ENCODE peak calls at places on chromosomes 13 and 19, in four cellular contexts. One of them, this sample, is unnamed.

GRCh38 chr19:7442423-7442822 is 46.4 kb downstream of the PEX11G start:
- DNase-seq in activated naive CD8-positive, alpha-beta T cell treated with anti-CD3 and anti-CD28 coated beads for 36 hours: no peak
- DNase-seq in HCEC 1CT: no peak
- DNase-seq in PC-3: no peak
- DNase-seq in this sample: no peak

GRCh38 chr13:37929308-37929707 is 59.7 kb upstream of the TRPC4 start:
- DNase-seq in activated naive CD8-positive, alpha-beta T cell treated with anti-CD3 and anti-CD28 coated beads for 36 hours: no peak
- DNase-seq in HCEC 1CT: no peak
- DNase-seq in PC-3: no peak
- DNase-seq in this sample: no peak

GRCh38 chr19:38718747-38719543 is 25.3 kb downstream of the CAPN12 start:
- DNase-seq in activated naive CD8-positive, alpha-beta T cell treated with anti-CD3 and anti-CD28 coated beads for 36 hours: no peak
- DNase-seq in HCEC 1CT: no peak
- DNase-seq in PC-3: no peak
- DNase-seq in this sample: no peak

GRCh38 chr13:106479849-106480400 is 55.5 kb downstream of the EFNB2 start:
- DNase-seq in activated naive CD8-positive, alpha-beta T cell treated with anti-CD3 and anti-CD28 coated beads for 36 hours: no peak
- DNase-seq in HCEC 1CT: no peak
- DNase-seq in PC-3: no peak
- DNase-seq in this sample: no peak

GRCh38 chr13:48712141-48712540 is 58.4 kb downstream of the CYSLTR2 start:
- DNase-seq in activated naive CD8-positive, alpha-beta T cell treated with anti-CD3 and anti-CD28 coated beads for 36 hours: no peak
- DNase-seq in HCEC 1CT: no peak
- DNase-seq in PC-3: no peak
- DNase-seq in this sample: no peak

GRCh38 chr13:113527272-113527958 is 36.9 kb upstream of the DCUN1D2 start:
- DNase-seq in activated naive CD8-positive, alpha-beta T cell treated with anti-CD3 and anti-CD28 coated beads for 36 hours: no peak
- DNase-seq in HCEC 1CT: no peak
- DNase-seq in PC-3: no peak
- DNase-seq in this sample: no peak

GRCh38 chr13:75650991-75651390 is 14.9 kb downstream of the LMO7 start:
- DNase-seq in activated naive CD8-positive, alpha-beta T cell treated with anti-CD3 and anti-CD28 coated beads for 36 hours: no peak
- DNase-seq in HCEC 1CT: no peak
- DNase-seq in PC-3: no peak
- DNase-seq in this sample: no peak

GRCh38 chr13:26965976-26966375 is 205.4 kb upstream of the GPR12 start:
- DNase-seq in activated naive CD8-positive, alpha-beta T cell treated with anti-CD3 and anti-CD28 coated beads for 36 hours: no peak
- DNase-seq in HCEC 1CT: no peak
- DNase-seq in PC-3: no peak
- DNase-seq in this sample: no peak

GRCh38 chr19:15934332-15935078 is at the start of gene CYP4F11:
- DNase-seq in activated naive CD8-positive, alpha-beta T cell treated with anti-CD3 and anti-CD28 coated beads for 36 hours: no peak
- DNase-seq in HCEC 1CT: no peak
- DNase-seq in PC-3: peak
- DNase-seq in this sample: peak

GRCh38 chr13:95243207-95243606 is 58.0 kb downstream of the ABCC4 start:
- DNase-seq in activated naive CD8-positive, alpha-beta T cell treated with anti-CD3 and anti-CD28 coated beads for 36 hours: no peak
- DNase-seq in HCEC 1CT: no peak
- DNase-seq in PC-3: no peak
- DNase-seq in this sample: no peak

GRCh38 chr13:75783906-75784485 is 147.9 kb downstream of the LMO7 start:
- DNase-seq in activated naive CD8-positive, alpha-beta T cell treated with anti-CD3 and anti-CD28 coated beads for 36 hours: no peak
- DNase-seq in HCEC 1CT: no peak
- DNase-seq in PC-3: no peak
- DNase-seq in this sample: no peak

GRCh38 chr19:13215572-13216380 is 65.6 kb downstream of the IER2 start:
- DNase-seq in activated naive CD8-positive, alpha-beta T cell treated with anti-CD3 and anti-CD28 coated beads for 36 hours: peak
- DNase-seq in HCEC 1CT: no peak
- DNase-seq in PC-3: peak
- DNase-seq in this sample: no peak

GRCh38 chr19:10712041-10712440 is 5.8 kb upstream of the DNM2 start:
- DNase-seq in activated naive CD8-positive, alpha-beta T cell treated with anti-CD3 and anti-CD28 coated beads for 36 hours: no peak
- DNase-seq in HCEC 1CT: no peak
- DNase-seq in PC-3: no peak
- DNase-seq in this sample: no peak

GRCh38 chr13:32811297-32811800 is 204.9 kb upstream of the KL start:
- DNase-seq in activated naive CD8-positive, alpha-beta T cell treated with anti-CD3 and anti-CD28 coated beads for 36 hours: no peak
- DNase-seq in HCEC 1CT: no peak
- DNase-seq in PC-3: peak
- DNase-seq in this sample: no peak

GRCh38 chr19:43726736-43727592 is 11.1 kb downstream of the IRGC start:
- DNase-seq in activated naive CD8-positive, alpha-beta T cell treated with anti-CD3 and anti-CD28 coated beads for 36 hours: no peak
- DNase-seq in HCEC 1CT: no peak
- DNase-seq in PC-3: no peak
- DNase-seq in this sample: no peak

GRCh38 chr13:75785130-75785529 is 149.0 kb downstream of the LMO7 start:
- DNase-seq in activated naive CD8-positive, alpha-beta T cell treated with anti-CD3 and anti-CD28 coated beads for 36 hours: no peak
- DNase-seq in HCEC 1CT: peak
- DNase-seq in PC-3: no peak
- DNase-seq in this sample: no peak

GRCh38 chr13:63551731-63552130 is 2136.1 kb upstream of the PCDH20 start:
- DNase-seq in activated naive CD8-positive, alpha-beta T cell treated with anti-CD3 and anti-CD28 coated beads for 36 hours: no peak
- DNase-seq in HCEC 1CT: no peak
- DNase-seq in PC-3: no peak
- DNase-seq in this sample: no peak

GRCh38 chr19:21697171-21697570 is 70.2 kb downstream of the ZNF100 start:
- DNase-seq in activated naive CD8-positive, alpha-beta T cell treated with anti-CD3 and anti-CD28 coated beads for 36 hours: no peak
- DNase-seq in HCEC 1CT: no peak
- DNase-seq in PC-3: no peak
- DNase-seq in this sample: no peak

GRCh38 chr19:18901503-18901890 is 5.5 kb upstream of the CERS1 start:
- DNase-seq in activated naive CD8-positive, alpha-beta T cell treated with anti-CD3 and anti-CD28 coated beads for 36 hours: no peak
- DNase-seq in HCEC 1CT: no peak
- DNase-seq in PC-3: no peak
- DNase-seq in this sample: no peak

GRCh38 chr19:29566496-29567054 is 39.5 kb upstream of the POP4 start:
- DNase-seq in activated naive CD8-positive, alpha-beta T cell treated with anti-CD3 and anti-CD28 coated beads for 36 hours: no peak
- DNase-seq in HCEC 1CT: no peak
- DNase-seq in PC-3: no peak
- DNase-seq in this sample: no peak

GRCh38 chr19:17654993-17655392 is 33.2 kb downstream of the UNC13A start:
- DNase-seq in activated naive CD8-positive, alpha-beta T cell treated with anti-CD3 and anti-CD28 coated beads for 36 hours: no peak
- DNase-seq in HCEC 1CT: no peak
- DNase-seq in PC-3: peak
- DNase-seq in this sample: no peak

GRCh38 chr19:872266-872951 is 12.9 kb downstream of the CFD start:
- DNase-seq in activated naive CD8-positive, alpha-beta T cell treated with anti-CD3 and anti-CD28 coated beads for 36 hours: peak
- DNase-seq in HCEC 1CT: peak
- DNase-seq in PC-3: peak
- DNase-seq in this sample: peak

GRCh38 chr19:19388568-19389555 is 16.6 kb upstream of the GATAD2A start:
- DNase-seq in activated naive CD8-positive, alpha-beta T cell treated with anti-CD3 and anti-CD28 coated beads for 36 hours: no peak
- DNase-seq in HCEC 1CT: no peak
- DNase-seq in PC-3: no peak
- DNase-seq in this sample: no peak

GRCh38 chr19:33558846-33559245 is 37.3 kb upstream of the PEPD start:
- DNase-seq in activated naive CD8-positive, alpha-beta T cell treated with anti-CD3 and anti-CD28 coated beads for 36 hours: no peak
- DNase-seq in HCEC 1CT: no peak
- DNase-seq in PC-3: no peak
- DNase-seq in this sample: no peak

GRCh38 chr19:12828494-12828893 is 5.9 kb downstream of the RTBDN start:
- DNase-seq in activated naive CD8-positive, alpha-beta T cell treated with anti-CD3 and anti-CD28 coated beads for 36 hours: peak
- DNase-seq in HCEC 1CT: no peak
- DNase-seq in PC-3: peak
- DNase-seq in this sample: no peak

GRCh38 chr13:32019612-32020233 is 11.9 kb upstream of the FRY start:
- DNase-seq in activated naive CD8-positive, alpha-beta T cell treated with anti-CD3 and anti-CD28 coated beads for 36 hours: peak
- DNase-seq in HCEC 1CT: peak
- DNase-seq in PC-3: peak
- DNase-seq in this sample: peak

GRCh38 chr13:47117268-47117667 is 220.4 kb upstream of the HTR2A start:
- DNase-seq in activated naive CD8-positive, alpha-beta T cell treated with anti-CD3 and anti-CD28 coated beads for 36 hours: no peak
- DNase-seq in HCEC 1CT: peak
- DNase-seq in PC-3: peak
- DNase-seq in this sample: no peak